ENCODE peak calls at places on chromosomes 1 and 21, in seven cellular contexts. One of them, this sample, is unnamed.

GRCh38 chr1:29513357-29513756 is 277.0 kb downstream of the PTPRU start:
- DNase-seq in thoracic aorta: no peak
- DNase-seq in SJCRH30: peak
- DNase-seq in substantia nigra: no peak
- DNase-seq in body of pancreas: peak
- DNase-seq in neuronal stem cell: no peak
- DNase-seq in prostate gland: no peak
- DNase-seq in this sample: no peak

GRCh38 chr1:96309783-96310182 is 411.8 kb upstream of the PTBP2 start:
- DNase-seq in neuronal stem cell: no peak
- DNase-seq in body of pancreas: no peak
- DNase-seq in thoracic aorta: no peak
- DNase-seq in prostate gland: no peak
- DNase-seq in substantia nigra: no peak
- DNase-seq in SJCRH30: no peak
- DNase-seq in this sample: no peak

GRCh38 chr1:1437904-1438376 is 2.5 kb downstream of the VWA1 start:
- DNase-seq in neuronal stem cell: no peak
- DNase-seq in prostate gland: no peak
- DNase-seq in body of pancreas: peak
- DNase-seq in substantia nigra: no peak
- DNase-seq in SJCRH30: peak
- DNase-seq in thoracic aorta: no peak
- DNase-seq in this sample: no peak

GRCh38 chr1:8765253-8765652 is 52.2 kb downstream of the RERE start:
- DNase-seq in substantia nigra: no peak
- DNase-seq in SJCRH30: no peak
- DNase-seq in body of pancreas: no peak
- DNase-seq in thoracic aorta: no peak
- DNase-seq in neuronal stem cell: no peak
- DNase-seq in prostate gland: no peak
- DNase-seq in this sample: no peak

GRCh38 chr1:145859491-145860159 is 744 bp upstream of the PIAS3 start:
- DNase-seq in substantia nigra: peak
- DNase-seq in body of pancreas: peak
- DNase-seq in neuronal stem cell: peak
- DNase-seq in prostate gland: peak
- DNase-seq in thoracic aorta: peak
- DNase-seq in SJCRH30: peak
- DNase-seq in this sample: peak

GRCh38 chr21:34885636-34886553 is 163.2 kb downstream of the RUNX1 start:
- DNase-seq in body of pancreas: peak
- DNase-seq in thoracic aorta: no peak
- DNase-seq in neuronal stem cell: no peak
- DNase-seq in substantia nigra: no peak
- DNase-seq in SJCRH30: peak
- DNase-seq in prostate gland: no peak
- DNase-seq in this sample: no peak

GRCh38 chr1:29004288-29004687 is 89.9 kb downstream of the EPB41 start:
- DNase-seq in neuronal stem cell: no peak
- DNase-seq in substantia nigra: no peak
- DNase-seq in body of pancreas: no peak
- DNase-seq in thoracic aorta: no peak
- DNase-seq in prostate gland: no peak
- DNase-seq in SJCRH30: no peak
- DNase-seq in this sample: no peak

GRCh38 chr1:248857201-248857600 is 1.7 kb downstream of the ZNF692 start:
- DNase-seq in body of pancreas: no peak
- DNase-seq in substantia nigra: no peak
- DNase-seq in neuronal stem cell: no peak
- DNase-seq in SJCRH30: no peak
- DNase-seq in prostate gland: no peak
- DNase-seq in thoracic aorta: no peak
- DNase-seq in this sample: no peak

GRCh38 chr1:234683856-234684632 is 74.1 kb upstream of the IRF2BP2 start:
- DNase-seq in prostate gland: peak
- DNase-seq in body of pancreas: peak
- DNase-seq in neuronal stem cell: no peak
- DNase-seq in substantia nigra: no peak
- DNase-seq in thoracic aorta: peak
- DNase-seq in SJCRH30: peak
- DNase-seq in this sample: no peak

GRCh38 chr1:29209173-29209572 is 21.6 kb downstream of the MECR start:
- DNase-seq in body of pancreas: no peak
- DNase-seq in prostate gland: no peak
- DNase-seq in neuronal stem cell: no peak
- DNase-seq in substantia nigra: no peak
- DNase-seq in thoracic aorta: no peak
- DNase-seq in SJCRH30: no peak
- DNase-seq in this sample: no peak

GRCh38 chr1:22137006-22137720 is 5.7 kb downstream of the WNT4 start:
- DNase-seq in prostate gland: peak
- DNase-seq in neuronal stem cell: no peak
- DNase-seq in SJCRH30: peak
- DNase-seq in substantia nigra: no peak
- DNase-seq in thoracic aorta: no peak
- DNase-seq in body of pancreas: no peak
- DNase-seq in this sample: no peak

GRCh38 chr1:38370716-38371504 is 324.3 kb upstream of the POU3F1 start:
- DNase-seq in body of pancreas: no peak
- DNase-seq in SJCRH30: no peak
- DNase-seq in substantia nigra: no peak
- DNase-seq in prostate gland: no peak
- DNase-seq in neuronal stem cell: no peak
- DNase-seq in thoracic aorta: no peak
- DNase-seq in this sample: no peak

GRCh38 chr1:86913399-86913895 is 479 bp downstream of the SELENOF start:
- DNase-seq in body of pancreas: no peak
- DNase-seq in neuronal stem cell: no peak
- DNase-seq in SJCRH30: peak
- DNase-seq in thoracic aorta: no peak
- DNase-seq in substantia nigra: no peak
- DNase-seq in prostate gland: no peak
- DNase-seq in this sample: peak

GRCh38 chr1:47873332-47873731 is 123.9 kb downstream of the TRABD2B start:
- DNase-seq in prostate gland: no peak
- DNase-seq in body of pancreas: no peak
- DNase-seq in thoracic aorta: no peak
- DNase-seq in SJCRH30: no peak
- DNase-seq in neuronal stem cell: no peak
- DNase-seq in substantia nigra: no peak
- DNase-seq in this sample: no peak

GRCh38 chr1:227823537-227823936 is 8.1 kb downstream of the PRSS38 start:
- DNase-seq in SJCRH30: no peak
- DNase-seq in thoracic aorta: no peak
- DNase-seq in substantia nigra: no peak
- DNase-seq in prostate gland: no peak
- DNase-seq in neuronal stem cell: no peak
- DNase-seq in body of pancreas: no peak
- DNase-seq in this sample: no peak

GRCh38 chr1:105626276-105626987 is 1430.0 kb upstream of the PRMT6 start:
- DNase-seq in thoracic aorta: no peak
- DNase-seq in SJCRH30: no peak
- DNase-seq in neuronal stem cell: no peak
- DNase-seq in prostate gland: no peak
- DNase-seq in substantia nigra: no peak
- DNase-seq in body of pancreas: no peak
- DNase-seq in this sample: no peak

GRCh38 chr21:36589352-36589971 is 109.5 kb upstream of the SIM2 start:
- DNase-seq in SJCRH30: peak
- DNase-seq in thoracic aorta: no peak
- DNase-seq in neuronal stem cell: no peak
- DNase-seq in prostate gland: no peak
- DNase-seq in body of pancreas: peak
- DNase-seq in substantia nigra: no peak
- DNase-seq in this sample: no peak

GRCh38 chr21:17501107-17502006 is 11.5 kb upstream of the CXADR start:
- DNase-seq in prostate gland: no peak
- DNase-seq in body of pancreas: no peak
- DNase-seq in neuronal stem cell: no peak
- DNase-seq in thoracic aorta: no peak
- DNase-seq in SJCRH30: no peak
- DNase-seq in substantia nigra: no peak
- DNase-seq in this sample: no peak

GRCh38 chr1:151282883-151283725 is 1.0 kb downstream of the ZNF687 start:
- DNase-seq in prostate gland: no peak
- DNase-seq in SJCRH30: peak
- DNase-seq in substantia nigra: no peak
- DNase-seq in body of pancreas: peak
- DNase-seq in thoracic aorta: no peak
- DNase-seq in neuronal stem cell: peak
- DNase-seq in this sample: no peak

GRCh38 chr1:31055953-31056352 is 9.6 kb downstream of the PUM1 start:
- DNase-seq in SJCRH30: no peak
- DNase-seq in substantia nigra: no peak
- DNase-seq in body of pancreas: no peak
- DNase-seq in prostate gland: no peak
- DNase-seq in thoracic aorta: no peak
- DNase-seq in neuronal stem cell: no peak
- DNase-seq in this sample: no peak

GRCh38 chr1:31054349-31054748 is 11.2 kb downstream of the PUM1 start:
- DNase-seq in substantia nigra: no peak
- DNase-seq in thoracic aorta: no peak
- DNase-seq in SJCRH30: no peak
- DNase-seq in prostate gland: no peak
- DNase-seq in neuronal stem cell: no peak
- DNase-seq in body of pancreas: no peak
- DNase-seq in this sample: no peak

GRCh38 chr1:31058012-31058411 is 7.5 kb downstream of the PUM1 start:
- DNase-seq in SJCRH30: no peak
- DNase-seq in prostate gland: no peak
- DNase-seq in substantia nigra: no peak
- DNase-seq in thoracic aorta: no peak
- DNase-seq in body of pancreas: no peak
- DNase-seq in neuronal stem cell: no peak
- DNase-seq in this sample: no peak

GRCh38 chr1:31055501-31055900 is 10.0 kb downstream of the PUM1 start:
- DNase-seq in substantia nigra: no peak
- DNase-seq in prostate gland: no peak
- DNase-seq in SJCRH30: no peak
- DNase-seq in thoracic aorta: no peak
- DNase-seq in body of pancreas: no peak
- DNase-seq in neuronal stem cell: no peak
- DNase-seq in this sample: no peak

GRCh38 chr1:31054958-31055481 is 10.5 kb downstream of the PUM1 start:
- DNase-seq in substantia nigra: no peak
- DNase-seq in SJCRH30: no peak
- DNase-seq in thoracic aorta: no peak
- DNase-seq in prostate gland: no peak
- DNase-seq in body of pancreas: no peak
- DNase-seq in neuronal stem cell: no peak
- DNase-seq in this sample: no peak
- H3K27ac ChIP-seq in substantia nigra: no peak
- H3K27ac ChIP-seq in SJCRH30: no peak
- H3K27ac ChIP-seq in thoracic aorta: no peak
- H3K27ac ChIP-seq in prostate gland: no peak
- H3K27ac ChIP-seq in body of pancreas: peak
- H3K27ac ChIP-seq in neuronal stem cell: no peak
- H3K27ac ChIP-seq in this sample: no peak

GRCh38 chr1:226373376-226373775 is 34.5 kb downstream of the PARP1 start:
- DNase-seq in SJCRH30: no peak
- DNase-seq in substantia nigra: no peak
- DNase-seq in neuronal stem cell: no peak
- DNase-seq in prostate gland: no peak
- DNase-seq in body of pancreas: no peak
- DNase-seq in thoracic aorta: no peak
- DNase-seq in this sample: no peak

GRCh38 chr1:226370144-226370923 is 37.6 kb downstream of the PARP1 start:
- DNase-seq in SJCRH30: no peak
- DNase-seq in thoracic aorta: no peak
- DNase-seq in neuronal stem cell: no peak
- DNase-seq in prostate gland: no peak
- DNase-seq in substantia nigra: no peak
- DNase-seq in body of pancreas: no peak
- DNase-seq in this sample: no peak

GRCh38 chr1:226371049-226371694 is 36.7 kb downstream of the PARP1 start:
- DNase-seq in neuronal stem cell: no peak
- DNase-seq in SJCRH30: no peak
- DNase-seq in body of pancreas: no peak
- DNase-seq in substantia nigra: no peak
- DNase-seq in prostate gland: no peak
- DNase-seq in thoracic aorta: no peak
- DNase-seq in this sample: no peak

GRCh38 chr1:226371866-226372490 is 35.9 kb downstream of the PARP1 start:
- DNase-seq in substantia nigra: no peak
- DNase-seq in thoracic aorta: no peak
- DNase-seq in body of pancreas: no peak
- DNase-seq in prostate gland: no peak
- DNase-seq in neuronal stem cell: no peak
- DNase-seq in SJCRH30: no peak
- DNase-seq in this sample: no peak

GRCh38 chr1:226372885-226373284 is 35.0 kb downstream of the PARP1 start:
- DNase-seq in neuronal stem cell: no peak
- DNase-seq in SJCRH30: no peak
- DNase-seq in prostate gland: no peak
- DNase-seq in thoracic aorta: no peak
- DNase-seq in substantia nigra: no peak
- DNase-seq in body of pancreas: no peak
- DNase-seq in this sample: no peak
- H3K27ac ChIP-seq in neuronal stem cell: no peak
- H3K27ac ChIP-seq in SJCRH30: no peak
- H3K27ac ChIP-seq in prostate gland: no peak
- H3K27ac ChIP-seq in thoracic aorta: no peak
- H3K27ac ChIP-seq in substantia nigra: no peak
- H3K27ac ChIP-seq in body of pancreas: no peak
- H3K27ac ChIP-seq in this sample: no peak

GRCh38 chr1:14815175-14815882 is 216.8 kb downstream of the KAZN start:
- DNase-seq in thoracic aorta: no peak
- DNase-seq in body of pancreas: peak
- DNase-seq in SJCRH30: no peak
- DNase-seq in prostate gland: no peak
- DNase-seq in substantia nigra: no peak
- DNase-seq in neuronal stem cell: no peak
- DNase-seq in this sample: no peak
- H3K27ac ChIP-seq in thoracic aorta: no peak
- H3K27ac ChIP-seq in body of pancreas: peak
- H3K27ac ChIP-seq in SJCRH30: no peak
- H3K27ac ChIP-seq in prostate gland: no peak
- H3K27ac ChIP-seq in substantia nigra: no peak
- H3K27ac ChIP-seq in neuronal stem cell: no peak
- H3K27ac ChIP-seq in this sample: no peak

DNA sequence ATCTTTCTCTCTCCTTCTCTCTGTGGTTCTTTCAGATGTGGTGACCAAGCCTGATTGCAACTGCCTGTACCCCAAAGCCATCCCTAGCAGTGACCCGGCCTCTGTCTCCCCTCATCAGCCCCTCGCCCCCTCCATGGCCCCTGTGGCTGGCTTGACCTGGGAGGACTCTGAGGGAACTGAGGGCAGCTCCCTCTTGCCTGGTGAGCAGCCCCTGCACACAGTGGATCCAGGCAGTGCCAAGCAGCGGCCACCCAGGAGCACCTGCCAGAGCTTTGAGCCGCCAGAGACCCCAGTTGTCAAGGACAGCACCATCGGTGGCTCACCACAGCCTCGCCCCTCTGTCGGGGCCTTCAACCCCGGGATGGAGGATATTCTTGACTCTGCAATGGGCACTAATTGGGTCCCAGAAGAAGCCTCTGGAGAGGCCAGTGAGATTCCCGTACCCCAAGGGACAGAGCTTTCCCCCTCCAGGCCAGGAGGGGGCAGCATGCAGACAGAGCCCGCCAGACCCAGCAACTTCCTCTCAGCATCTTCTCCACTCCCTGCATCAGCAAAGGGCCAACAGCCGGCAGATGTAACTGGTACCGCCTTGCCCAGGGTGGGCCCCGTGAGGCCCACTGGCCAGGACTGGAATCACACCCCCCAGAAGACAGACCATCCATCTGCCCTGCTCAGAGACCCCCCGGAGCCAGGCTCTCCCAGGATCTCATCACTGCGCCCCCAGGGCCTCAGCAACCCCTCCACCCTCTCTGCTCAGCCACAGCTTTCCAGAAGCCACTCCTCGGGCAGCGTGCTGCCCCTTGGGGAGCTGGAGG is 12.7 kb downstream of the CSF1 start:
- DNase-seq in prostate gland: no peak
- DNase-seq in substantia nigra: no peak
- DNase-seq in body of pancreas: no peak
- DNase-seq in SJCRH30: peak
- DNase-seq in thoracic aorta: no peak
- DNase-seq in neuronal stem cell: peak
- DNase-seq in this sample: no peak
- H3K27ac ChIP-seq in prostate gland: no peak
- H3K27ac ChIP-seq in substantia nigra: peak
- H3K27ac ChIP-seq in body of pancreas: no peak
- H3K27ac ChIP-seq in SJCRH30: no peak
- H3K27ac ChIP-seq in thoracic aorta: no peak
- H3K27ac ChIP-seq in neuronal stem cell: no peak
- H3K27ac ChIP-seq in this sample: no peak

This sample was measured in CD4-positive, alpha-beta T cell.